ENCODE peak calls at places on chromosomes 13 and 19, in seven cellular contexts. U, S, E, B, M, O and R are unnamed samples.

GRCh38 chr19:13850910-13851753 is 25.8 kb upstream of the NANOS3 start:
- DNase-seq in U (peak), S (peak), E (peak), B (peak), M (peak), O (peak), R (peak)

GRCh38 chr13:95023405-95023804 is 277.8 kb downstream of the ABCC4 start:
- DNase-seq in U (no peak), S (no peak), E (no peak), B (no peak), M (no peak), O (no peak), R (no peak)

GRCh38 chr19:14147797-14148605 is 11.6 kb upstream of the ASF1B start:
- DNase-seq in U (peak), S (peak), E (peak), B (no peak), M (peak), O (peak), R (peak)

GRCh38 chr13:105543742-105544141 is 991.7 kb downstream of the EFNB2 start:
- DNase-seq in U (no peak), S (peak), E (no peak), B (no peak), M (no peak), O (no peak), R (no peak)

GRCh38 chr19:45097776-45098520 is 5.0 kb downstream of the PPP1R37 start:
- DNase-seq in U (peak), S (peak), E (peak), B (no peak), M (peak), O (peak), R (peak)

GRCh38 chr19:45070861-45071544 is 5.3 kb downstream of the ZNF296 start:
- DNase-seq in U (no peak), S (no peak), E (no peak), B (no peak), M (peak), O (no peak), R (no peak)

GRCh38 chr13:33490461-33491327 is 205.1 kb upstream of the STARD13 start:
- DNase-seq in U (no peak), S (peak), E (peak), B (no peak), M (no peak), O (peak), R (no peak)

GRCh38 chr13:28531195-28531955 is 36.4 kb upstream of the FLT1 start:
- DNase-seq in U (peak), S (peak), E (peak), B (peak), M (peak), O (no peak), R (no peak)

GRCh38 chr19:15525291-15525690 is 17.0 kb downstream of the CYP4F22 start:
- DNase-seq in U (no peak), S (no peak), E (no peak), B (no peak), M (no peak), O (no peak), R (no peak)

GRCh38 chr19:47492571-47493377 is 8.8 kb upstream of the KPTN start:
- DNase-seq in U (no peak), S (no peak), E (no peak), B (no peak), M (no peak), O (no peak), R (no peak)

GRCh38 chr19:47495478-47496372 is 11.7 kb upstream of the KPTN start:
- DNase-seq in U (no peak), S (no peak), E (no peak), B (no peak), M (no peak), O (no peak), R (no peak)

GRCh38 chr19:47493378-47494210 is 9.6 kb upstream of the KPTN start:
- DNase-seq in U (no peak), S (no peak), E (no peak), B (no peak), M (no peak), O (no peak), R (no peak)

GRCh38 chr19:47494211-47494547 is 10.2 kb upstream of the KPTN start:
- DNase-seq in U (no peak), S (no peak), E (no peak), B (no peak), M (no peak), O (no peak), R (no peak)

GRCh38 chr19:47494729-47495128 is 10.7 kb upstream of the KPTN start:
- DNase-seq in U (no peak), S (no peak), E (no peak), B (no peak), M (no peak), O (no peak), R (no peak)
- H3K4me3 ChIP-seq in U (no peak), S (no peak), E (no peak), B (no peak), M (no peak), O (no peak), R (no peak)

GRCh38 chr13:48231080-48231479 is 1.9 kb upstream of the ITM2B start:
- DNase-seq in U (no peak), S (peak), E (peak), B (no peak), M (no peak), O (no peak), R (no peak)
- H3K4me3 ChIP-seq in U (no peak), S (no peak), E (no peak), B (no peak), M (no peak), O (no peak), R (no peak)

DNA sequence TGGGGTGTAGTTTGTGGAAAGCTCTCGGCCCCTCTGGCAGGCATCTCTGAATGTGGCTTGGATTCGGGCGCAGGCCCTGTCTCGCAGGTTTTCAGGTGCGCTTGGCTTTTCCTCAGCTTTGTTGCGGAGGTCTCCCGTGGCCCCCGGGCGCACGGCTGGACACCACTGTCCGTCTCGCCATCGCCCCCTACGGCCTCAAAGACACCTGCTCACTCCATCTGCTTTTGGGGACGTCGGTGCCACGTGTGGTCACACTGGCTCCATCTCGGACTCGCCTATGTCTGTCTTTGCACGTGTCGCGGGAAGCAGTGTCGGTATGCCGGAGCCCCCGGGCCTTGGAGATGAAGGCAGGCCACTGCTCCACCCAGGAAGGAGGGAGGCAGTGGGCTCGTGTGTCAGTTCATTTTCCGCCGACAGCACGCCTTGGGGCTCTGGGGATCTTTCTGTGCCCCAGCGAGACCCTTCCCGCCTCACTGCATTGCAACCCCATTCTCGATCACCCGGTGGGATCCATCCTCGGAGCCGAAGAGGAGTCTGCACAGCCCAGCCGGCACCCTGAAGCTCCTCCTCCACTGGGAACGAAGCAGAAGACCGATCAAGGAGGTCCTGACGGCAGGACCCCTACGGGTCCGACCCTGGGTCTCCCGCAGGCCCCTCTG is 42.1 kb downstream of the ZNF146 start:
- DNase-seq in U (no peak), S (no peak), E (no peak), B (no peak), M (no peak), O (no peak), R (no peak)
- H3K4me3 ChIP-seq in U (peak), S (peak), E (peak), B (peak), M (peak), O (no peak), R (peak)

GRCh38 chr13:37175996-37176395 is 70.5 kb upstream of the CSNK1A1L start:
- DNase-seq in U (no peak), S (peak), E (peak), B (no peak), M (no peak), O (no peak), R (peak)
- H3K4me3 ChIP-seq in U (no peak), S (no peak), E (no peak), B (no peak), M (no peak), O (no peak), R (no peak)

DNA sequence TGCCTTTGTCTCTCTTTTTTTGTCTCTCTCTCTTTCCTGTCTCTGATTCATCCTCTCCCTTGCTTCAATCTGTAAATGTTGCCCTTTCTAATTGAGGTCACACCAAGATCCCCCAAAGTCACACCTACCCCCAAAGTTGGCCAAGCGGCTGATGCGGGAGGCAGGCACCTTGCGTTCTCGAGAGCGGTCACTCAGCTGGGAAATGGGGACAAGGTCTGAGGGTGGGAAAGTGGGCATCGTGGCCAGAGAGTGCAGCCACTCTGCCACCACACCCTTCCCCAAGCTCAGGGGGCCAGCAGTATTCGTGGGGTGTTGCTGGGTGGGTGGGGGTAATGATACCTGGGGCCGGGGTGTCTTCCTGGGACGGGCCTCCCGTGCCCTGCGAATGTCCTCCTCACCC is 2.7 kb downstream of the COQ8B start:
- DNase-seq in U (no peak), S (no peak), E (no peak), B (no peak), M (no peak), O (no peak), R (no peak)
- H3K4me3 ChIP-seq in U (peak), S (no peak), E (no peak), B (peak), M (peak), O (no peak), R (peak)

DNA sequence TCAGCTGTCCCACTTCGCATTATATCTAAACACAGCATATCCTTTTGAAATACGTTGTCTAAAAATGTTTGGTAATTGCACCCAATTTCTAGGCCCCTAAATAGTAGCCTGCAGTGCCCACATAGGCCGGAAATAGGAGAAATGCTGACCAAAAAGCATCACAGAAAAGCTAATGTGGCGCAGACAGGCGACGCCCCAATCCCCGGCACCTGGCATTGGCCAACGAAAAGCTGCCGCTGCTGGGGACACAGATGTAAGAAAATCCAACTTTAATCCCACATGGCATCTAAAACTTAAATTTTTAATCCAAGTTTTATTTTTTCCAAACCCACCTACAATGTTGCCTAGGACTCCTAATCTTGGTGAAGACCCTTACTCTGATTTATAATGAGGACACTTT is 4.0 kb downstream of the SAFB2 start:
- DNase-seq in U (no peak), S (no peak), E (no peak), B (no peak), M (no peak), O (no peak), R (no peak)
- H3K4me3 ChIP-seq in U (peak), S (no peak), E (no peak), B (no peak), M (no peak), O (no peak), R (no peak)

DNA sequence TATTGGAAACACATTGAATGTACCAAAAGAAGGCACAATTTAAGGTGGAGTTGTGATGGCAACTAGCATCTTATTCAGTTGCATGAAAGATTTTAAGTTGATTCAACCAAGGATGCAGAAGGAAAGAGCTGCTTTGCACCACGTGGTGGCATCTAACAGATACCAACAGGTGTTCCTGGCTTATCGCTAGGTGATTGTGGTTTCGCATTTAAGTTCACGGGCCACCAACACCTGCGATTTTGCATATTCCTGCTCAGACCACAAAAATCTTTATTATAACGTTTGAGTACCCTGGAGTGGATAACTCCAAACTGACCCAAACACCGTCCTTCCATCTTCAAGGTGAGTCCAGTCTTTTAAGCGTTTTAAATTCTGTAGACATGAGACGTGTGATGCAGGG is 45.3 kb downstream of the RGCC start:
- DNase-seq in U (no peak), S (no peak), E (no peak), B (no peak), M (no peak), O (no peak), R (no peak)
- H3K4me3 ChIP-seq in U (no peak), S (no peak), E (no peak), B (no peak), M (no peak), O (no peak), R (no peak)